ENCODE peak calls at places on chromosome 2, in eight cellular contexts. X, W, V, N, K, T, H and M are unnamed samples.

GRCh38 chr2:16791496-16791895 is 125.9 kb upstream of the CYRIA start:
- DNase-seq in K (no peak), H (no peak), W (no peak), V (peak), T (no peak), X (no peak), N (no peak), M (no peak)

GRCh38 chr2:222707689-222708273 is 36.3 kb downstream of the MOGAT1 start:
- DNase-seq in T (no peak), K (no peak), N (no peak), X (no peak), W (peak), H (no peak), V (peak), M (no peak)

GRCh38 chr2:160077912-160078585 is 15.6 kb upstream of the PLA2R1 start:
- DNase-seq in T (no peak), N (no peak), K (no peak), V (peak), X (no peak), H (no peak), W (no peak), M (no peak)

GRCh38 chr2:100554788-100555407 is 7.9 kb upstream of the PDCL3 start:
- DNase-seq in W (no peak), X (peak), T (no peak), H (peak), V (no peak), K (peak), N (no peak), M (peak)

GRCh38 chr2:26605195-26605968 is 35.8 kb downstream of the CIB4 start:
- DNase-seq in T (no peak), N (no peak), X (no peak), K (no peak), V (peak), H (peak), W (peak), M (peak)

GRCh38 chr2:233476651-233477547 is 89.7 kb downstream of the USP40 start:
- DNase-seq in H (no peak), W (no peak), X (no peak), T (no peak), N (no peak), V (no peak), K (no peak), M (no peak)

GRCh38 chr2:238280083-238280816 is 8.2 kb downstream of the PER2 start:
- DNase-seq in K (no peak), X (peak), T (no peak), V (no peak), H (no peak), N (no peak), W (no peak), M (no peak)

GRCh38 chr2:161049571-161049970 is 110.7 kb upstream of the TANK start:
- DNase-seq in N (no peak), T (no peak), V (peak), X (no peak), K (no peak), H (no peak), W (no peak), M (no peak)

GRCh38 chr2:86825020-86825727 is 34.5 kb upstream of the CD8A start:
- DNase-seq in K (peak), X (no peak), N (no peak), W (no peak), T (no peak), V (no peak), H (peak), M (no peak)